ENCODE peak calls at places on chromosome 16, in five cellular contexts. H is right lobe of liver, T is tibial artery, F is HFFc6, W is A549. O is an unnamed sample.

GRCh38 chr16:84247844-84248243 is 8.0 kb upstream of the KCNG4 start:
- DNase-seq in T (no peak), H (no peak), F (peak), W (no peak), O (no peak)

GRCh38 chr16:69106491-69107291 is 1.2 kb downstream of the HAS3 start:
- DNase-seq in W (no peak), T (no peak), F (no peak), H (no peak), O (peak)

GRCh38 chr16:85614338-85615013 is 1.4 kb downstream of the GSE1 start:
- DNase-seq in F (no peak), H (no peak), T (no peak), W (no peak), O (no peak)

GRCh38 chr16:69130461-69130860 is 1.9 kb downstream of the CHTF8 start:
- DNase-seq in F (no peak), W (no peak), T (no peak), H (no peak), O (no peak)

GRCh38 chr16:87465306-87465705 is 27.5 kb downstream of the ZCCHC14 start:
- DNase-seq in F (peak), H (peak), W (no peak), T (peak), O (peak)

GRCh38 chr16:9885457-9885856 is 296.8 kb downstream of the GRIN2A start:
- DNase-seq in F (no peak), H (no peak), T (no peak), W (no peak), O (no peak)

GRCh38 chr16:1261131-1261917 is 5.5 kb downstream of the TPSD1 start:
- DNase-seq in F (no peak), H (no peak), T (no peak), W (no peak), O (peak)

GRCh38 chr16:21263640-21264211 is 14.4 kb downstream of the CRYM start:
- DNase-seq in F (peak), T (no peak), H (no peak), W (peak), O (no peak)

GRCh38 chr16:76278976-76279375 is 1.8 kb downstream of the CNTNAP4 start:
- DNase-seq in W (peak), F (no peak), T (no peak), H (no peak), O (no peak)

GRCh38 chr16:85960486-85961046 is 61.6 kb downstream of the IRF8 start:
- DNase-seq in F (no peak), T (no peak), W (no peak), H (no peak), O (no peak)

GRCh38 chr16:85715169-85716015 is 26.6 kb upstream of the GINS2 start:
- DNase-seq in W (no peak), F (no peak), T (no peak), H (no peak), O (no peak)

GRCh38 chr16:57235128-57236092 is 9.6 kb upstream of the ARL2BP start:
- DNase-seq in W (no peak), T (no peak), H (no peak), F (peak), O (no peak)

GRCh38 chr16:19861069-19861468 is 23.6 kb downstream of the GPRC5B start:
- DNase-seq in T (no peak), H (no peak), W (no peak), F (no peak), O (no peak)

GRCh38 chr16:83793179-83793578 is 14.6 kb upstream of the HSBP1 start:
- DNase-seq in W (no peak), F (no peak), T (no peak), H (no peak), O (no peak)

GRCh38 chr16:6937641-6938040 is 395.0 kb upstream of the RBFOX1 start:
- DNase-seq in W (no peak), H (no peak), T (no peak), F (no peak), O (no peak)

GRCh38 chr16:57984443-57985203 is 13.7 kb upstream of the CNGB1 start:
- DNase-seq in F (no peak), W (peak), T (peak), H (peak), O (peak)

GRCh38 chr16:31513126-31513525 is 4.9 kb upstream of the RUSF1 start:
- DNase-seq in H (no peak), F (peak), W (peak), T (no peak), O (no peak)

GRCh38 chr16:15509593-15510520 is 75.5 kb downstream of the BMERB1 start:
- DNase-seq in F (peak), W (peak), T (no peak), H (no peak), O (no peak)

GRCh38 chr16:30692381-30693074 is 6.4 kb upstream of the SRCAP start:
- DNase-seq in F (no peak), T (no peak), W (no peak), H (no peak), O (no peak)

GRCh38 chr16:87766485-87766797 is 655 bp upstream of the KLHDC4 start:
- DNase-seq in W (no peak), T (no peak), F (no peak), H (no peak), O (no peak)

GRCh38 chr16:23903001-23903414 is 67.2 kb downstream of the PRKCB start:
- DNase-seq in T (no peak), W (peak), F (no peak), H (no peak), O (no peak)

GRCh38 chr16:1150511-1150982 is 2.4 kb upstream of the CACNA1H start:
- DNase-seq in F (peak), W (peak), T (no peak), H (no peak), O (no peak)

GRCh38 chr16:30112197-30113030 is 923 bp downstream of the GDPD3 start:
- DNase-seq in F (no peak), T (peak), H (peak), W (peak), O (no peak)

GRCh38 chr16:2857451-2858244 is at the start of gene PRSS22:
- DNase-seq in H (no peak), W (no peak), T (no peak), F (no peak), O (no peak)

GRCh38 chr16:75088226-75088625 is 28.4 kb downstream of the LDHD start:
- DNase-seq in W (no peak), T (no peak), F (no peak), H (no peak), O (no peak)

GRCh38 chr16:54842743-54843423 is 87.8 kb upstream of the IRX5 start:
- DNase-seq in F (no peak), W (no peak), T (no peak), H (no peak), O (no peak)

GRCh38 chr16:35744716-35745115 is 2285.3 kb downstream of the TP53TG3F start:
- DNase-seq in H (no peak), W (no peak), F (peak), T (no peak), O (no peak)

GRCh38 chr16:8623634-8624033 is 2.1 kb downstream of the METTL22 start:
- DNase-seq in W (no peak), H (no peak), T (no peak), F (peak), O (no peak)

GRCh38 chr16:57706717-57707116 is 12.1 kb downstream of the DRC7 start:
- DNase-seq in H (no peak), F (no peak), T (no peak), W (no peak), O (peak)

GRCh38 chr16:85136705-85137322 is 24.5 kb upstream of the CIBAR2 start:
- DNase-seq in T (no peak), W (peak), F (no peak), H (peak), O (no peak)

GRCh38 chr16:68981971-68982370 is 123.5 kb upstream of the HAS3 start:
- DNase-seq in W (no peak), T (no peak), H (no peak), F (no peak), O (no peak)

GRCh38 chr16:3874242-3874641 is 6.3 kb downstream of the CREBBP start:
- DNase-seq in F (no peak), H (no peak), W (no peak), T (no peak), O (no peak)

GRCh38 chr16:20760346-20760745 is 3.5 kb upstream of the ACSM3 start:
- DNase-seq in T (no peak), H (no peak), F (no peak), W (no peak), O (no peak)

GRCh38 chr16:72122308-72122707 is 28.7 kb downstream of the DHX38 start:
- DNase-seq in W (no peak), T (no peak), H (no peak), F (no peak), O (no peak)
- TF ChIP-seq CTCF in W (no peak), T (no peak), H (no peak), F (no peak), O (no peak)

DNA sequence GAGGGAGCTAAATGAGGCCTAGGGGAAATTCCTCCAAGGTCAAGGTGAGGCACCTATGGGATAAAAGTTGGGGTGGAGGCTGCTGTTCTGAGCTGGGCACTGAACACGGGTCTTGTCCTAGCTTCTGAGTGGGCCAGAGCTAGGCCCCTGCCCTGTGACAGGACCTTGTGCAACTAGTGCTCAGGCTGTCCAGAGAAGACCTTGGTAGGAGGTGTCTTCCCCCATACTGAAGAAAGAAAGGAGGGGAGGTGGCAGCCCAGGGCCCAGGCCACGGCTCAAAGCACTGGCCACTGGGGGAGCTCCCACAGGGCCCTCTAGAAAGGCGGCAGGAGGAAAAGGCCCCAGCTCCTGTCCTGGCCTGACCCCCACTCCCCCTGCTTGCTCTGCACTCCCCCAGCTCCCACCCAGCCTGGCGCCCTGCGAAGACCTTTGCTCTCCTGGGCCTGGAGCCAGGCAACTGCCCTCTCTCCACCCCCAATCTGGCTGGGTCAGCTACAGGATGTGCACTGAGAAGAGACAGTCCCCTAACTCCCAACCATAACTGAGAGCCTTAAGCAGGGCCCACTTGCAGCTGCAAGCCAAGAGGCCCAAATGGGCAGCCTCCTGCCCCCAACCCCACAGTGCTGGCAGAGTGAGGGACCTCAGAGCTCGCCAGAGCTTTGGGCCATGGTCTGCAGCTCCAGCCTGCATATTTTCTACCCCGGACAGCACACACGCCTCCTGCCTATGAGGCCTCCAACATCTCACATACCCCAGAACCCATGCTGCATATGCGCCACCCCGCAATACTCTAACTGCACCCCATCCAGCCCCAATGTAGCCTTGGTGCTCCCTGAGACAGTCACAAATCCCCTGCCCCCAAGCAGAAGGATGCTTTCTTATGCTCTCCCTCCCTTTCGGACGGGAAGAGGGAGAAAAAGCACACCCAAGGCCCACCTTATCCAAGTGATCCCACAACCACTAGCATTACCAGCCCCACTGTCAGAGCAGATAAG is 15.3 kb downstream of the HSD11B2 start:
- DNase-seq in F (no peak), H (peak), W (no peak), T (no peak), O (no peak)
- TF ChIP-seq CTCF in F (peak), H (no peak), W (no peak), T (no peak), O (no peak)

DNA sequence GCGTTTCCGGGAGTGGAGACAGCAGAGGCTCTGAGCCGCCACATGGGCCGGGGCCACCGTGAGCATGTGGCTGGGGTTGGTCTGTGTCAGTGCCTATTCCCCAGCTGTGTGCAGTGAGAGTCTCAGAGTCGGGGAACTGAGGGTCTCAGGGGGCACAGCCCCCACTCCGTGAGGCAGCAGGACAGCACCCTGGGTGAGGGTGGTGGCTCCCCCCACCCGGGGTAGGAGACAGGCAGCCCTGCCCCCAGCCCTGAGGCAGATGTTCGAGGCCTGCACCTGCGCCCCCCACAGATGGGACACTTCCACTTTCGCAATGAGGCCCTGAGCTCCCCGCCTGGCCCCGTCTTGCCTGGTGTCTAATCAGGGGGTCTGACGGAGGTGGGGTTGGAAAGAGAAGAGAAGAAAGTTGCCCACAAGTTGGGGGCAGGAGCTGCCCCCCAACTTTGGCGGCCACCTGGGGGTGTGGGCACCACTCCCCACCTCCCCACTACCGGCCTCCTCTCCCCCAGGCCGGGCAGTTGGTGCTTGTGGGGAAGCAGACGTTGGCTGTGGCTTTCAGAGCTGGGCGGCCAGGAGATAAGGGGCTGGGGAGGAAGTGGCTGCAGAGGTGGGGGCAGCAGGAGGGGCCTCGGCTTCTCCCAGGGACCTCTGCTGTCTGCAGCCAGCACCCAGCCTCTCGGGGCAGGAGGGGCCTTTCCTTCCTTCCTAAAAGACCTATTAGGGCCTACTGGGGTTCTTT is 1.8 kb upstream of the CBFA2T3 start:
- DNase-seq in T (no peak), H (no peak), W (no peak), F (no peak), O (no peak)
- TF ChIP-seq CTCF in T (no peak), H (no peak), W (no peak), F (no peak), O (no peak)

DNA sequence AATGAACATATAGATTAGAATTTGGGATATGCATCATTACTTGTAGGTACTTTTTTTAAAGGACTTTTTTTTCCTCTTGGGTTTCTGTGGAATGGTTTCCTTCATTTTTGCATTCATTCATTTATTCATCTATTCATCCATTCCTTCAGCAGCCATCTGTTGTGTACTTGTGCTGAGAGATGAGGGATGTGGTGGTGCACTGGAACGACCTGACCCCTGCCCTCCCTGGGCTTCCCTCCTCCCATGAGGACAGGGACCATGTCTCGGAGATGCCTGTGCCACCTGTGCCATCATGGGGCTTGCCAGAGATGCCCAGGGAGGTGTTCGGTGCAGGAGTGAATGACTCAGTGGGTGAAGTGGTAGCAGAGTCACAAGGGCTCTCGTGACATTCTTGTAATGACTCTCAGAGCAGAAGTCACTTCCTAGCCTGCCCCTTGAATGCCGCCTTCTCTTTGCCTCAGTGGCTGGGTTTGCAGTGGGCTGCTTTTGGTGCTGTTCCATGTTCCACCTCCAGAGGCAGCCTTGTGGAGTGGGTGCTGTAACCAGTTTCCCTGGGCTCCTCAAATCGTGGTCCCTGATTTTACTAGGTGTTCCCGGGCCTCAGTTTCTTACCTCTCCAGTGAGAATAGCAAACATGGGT is 43.9 kb downstream of the CLEC16A start:
- DNase-seq in F (no peak), H (no peak), T (no peak), W (no peak), O (no peak)
- TF ChIP-seq CTCF in F (peak), H (peak), T (peak), W (no peak), O (peak)

GRCh38 chr16:81583893-81584705 is 139.5 kb downstream of the CMIP start:
- DNase-seq in H (no peak), T (no peak), F (peak), W (peak), O (peak)
- TF ChIP-seq CTCF in H (no peak), T (no peak), F (no peak), W (no peak), O (no peak)

DNA sequence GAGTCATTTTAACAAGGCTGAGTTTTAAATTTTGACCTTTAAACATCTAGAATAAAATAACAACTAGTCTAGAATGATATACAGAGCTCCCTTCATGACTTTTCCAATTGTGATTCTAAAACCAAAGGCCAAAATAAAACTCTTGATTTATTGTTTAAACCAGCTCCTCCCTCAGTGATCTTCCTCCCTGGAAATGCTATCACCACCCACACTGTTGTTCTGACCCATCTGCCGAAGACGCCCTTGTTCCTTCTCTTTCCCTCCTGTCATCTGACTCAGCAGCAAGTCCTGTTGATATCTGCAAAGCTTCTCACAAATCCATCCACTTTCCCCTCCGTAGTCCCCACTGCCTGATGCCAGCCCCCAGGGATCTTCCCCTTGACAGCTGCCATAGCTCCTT is 231.6 kb upstream of the DYNLRB2 start:
- DNase-seq in W (no peak), T (no peak), H (no peak), F (no peak), O (no peak)
- TF ChIP-seq CTCF in W (no peak), T (no peak), H (no peak), F (no peak), O (no peak)

GRCh38 chr16:50593410-50594139 is 45.4 kb downstream of the NKD1 start:
- DNase-seq in H (no peak), W (no peak), T (no peak), F (no peak), O (peak)

GRCh38 chr16:50591209-50591608 is 43.0 kb downstream of the NKD1 start:
- DNase-seq in F (no peak), H (no peak), W (no peak), T (no peak), O (peak)

GRCh38 chr16:50594332-50595260 is 46.4 kb downstream of the NKD1 start:
- DNase-seq in F (no peak), H (no peak), W (no peak), T (no peak), O (peak)

GRCh38 chr16:50592996-50593395 is 44.8 kb downstream of the NKD1 start:
- DNase-seq in H (no peak), F (no peak), W (no peak), T (no peak), O (peak)

GRCh38 chr16:50591800-50592771 is 43.9 kb downstream of the NKD1 start:
- DNase-seq in W (no peak), F (no peak), T (peak), H (peak), O (peak)
- TF ChIP-seq CTCF in W (no peak), F (no peak), T (peak), H (peak), O (no peak)

GRCh38 chr16:78709137-78709871 is 609.9 kb downstream of the WWOX start:
- DNase-seq in T (no peak), W (no peak), F (no peak), H (no peak), O (no peak)

GRCh38 chr16:78703951-78704350 is 604.5 kb downstream of the WWOX start:
- DNase-seq in H (no peak), T (no peak), W (no peak), F (no peak), O (no peak)

GRCh38 chr16:78704421-78704820 is 605.0 kb downstream of the WWOX start:
- DNase-seq in W (no peak), F (no peak), T (no peak), H (no peak), O (no peak)

GRCh38 chr16:78706637-78707036 is 607.2 kb downstream of the WWOX start:
- DNase-seq in F (no peak), W (no peak), H (peak), T (no peak), O (no peak)

DNA sequence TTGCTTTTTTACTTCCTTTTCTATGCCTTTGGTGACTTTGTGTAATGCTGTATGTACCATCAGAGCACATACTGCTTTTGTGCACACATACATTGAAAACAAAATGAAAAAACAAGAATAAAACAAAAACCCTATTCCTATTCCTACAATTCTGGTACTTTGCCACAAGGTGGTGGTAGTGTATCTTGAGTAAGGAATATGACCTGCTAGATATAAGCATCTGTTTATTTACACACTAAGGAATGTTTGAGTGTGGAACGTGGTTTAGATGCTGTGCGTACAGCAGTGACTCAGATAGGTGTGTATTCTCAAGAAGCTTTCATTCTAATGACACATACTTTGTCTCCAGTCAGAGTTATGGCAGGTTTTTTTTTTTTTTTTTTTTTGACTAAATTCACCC is 606.2 kb downstream of the WWOX start:
- DNase-seq in F (no peak), T (no peak), H (no peak), W (peak), O (no peak)
- TF ChIP-seq CTCF in F (peak), T (no peak), H (peak), W (no peak), O (peak)

O was measured in chondrocyte.